ENCODE peak calls at places on chromosome 1, in eight cellular contexts. B is fibroblast of mammary gland, T is IMR-90, C is psoas muscle, S is GM06990, O is hepatocyte, D is brain microvascular endothelial cell, X is BE2C. Z is an unnamed sample.

GRCh38 chr1:119204169-119204568 is 63.7 kb upstream of the WARS2 start:
- DNase-seq in S (no peak), D (no peak), B (no peak), C (no peak), T (no peak), X (no peak), O (no peak), Z (no peak)

GRCh38 chr1:145689922-145690321 is 17.2 kb downstream of the PDZK1 start:
- DNase-seq in D (no peak), O (no peak), C (no peak), X (no peak), S (no peak), B (no peak), T (no peak), Z (no peak)

GRCh38 chr1:205481629-205482071 is 22.8 kb upstream of the CDK18 start:
- DNase-seq in O (no peak), D (no peak), T (no peak), C (no peak), X (no peak), S (peak), B (no peak), Z (no peak)

GRCh38 chr1:202207292-202207691 is 13.7 kb downstream of the LGR6 start:
- DNase-seq in T (peak), X (peak), C (no peak), S (no peak), B (peak), O (peak), D (peak), Z (peak)

GRCh38 chr1:93774707-93775106 is 93.1 kb upstream of the BCAR3 start:
- DNase-seq in B (no peak), S (no peak), T (peak), O (no peak), X (no peak), D (no peak), C (no peak), Z (peak)

GRCh38 chr1:212899845-212900244 is 41.8 kb downstream of the FLVCR1 start:
- DNase-seq in S (no peak), C (no peak), D (no peak), B (no peak), T (no peak), O (no peak), X (no peak), Z (no peak)

GRCh38 chr1:95002657-95003432 is 69.9 kb downstream of the ALG14 start:
- DNase-seq in S (no peak), T (peak), B (peak), O (peak), X (peak), C (no peak), D (no peak), Z (no peak)

GRCh38 chr1:226697151-226697575 is 41.9 kb downstream of the ITPKB start:
- DNase-seq in X (no peak), B (peak), T (peak), C (no peak), D (peak), O (peak), S (peak), Z (peak)

GRCh38 chr1:78737241-78737640 is 87.6 kb downstream of the IFI44 start:
- DNase-seq in C (no peak), D (no peak), X (no peak), T (no peak), B (no peak), O (no peak), S (no peak), Z (no peak)

GRCh38 chr1:54795100-54795665 is 5.9 kb downstream of the TTC22 start:
- DNase-seq in T (no peak), B (no peak), D (no peak), X (no peak), O (no peak), C (peak), S (no peak), Z (no peak)

GRCh38 chr1:234554478-234555311 is 55.3 kb downstream of the IRF2BP2 start:
- DNase-seq in O (no peak), C (no peak), S (no peak), X (peak), T (no peak), D (no peak), B (no peak), Z (no peak)

GRCh38 chr1:20589331-20590312 is 725 bp downstream of the CDA start:
- DNase-seq in B (peak), T (peak), D (no peak), X (no peak), S (no peak), C (peak), O (peak), Z (peak)

GRCh38 chr1:225926551-225927113 is 2.6 kb upstream of the PYCR2 start:
- DNase-seq in B (no peak), D (peak), C (no peak), S (no peak), T (peak), X (no peak), O (no peak), Z (no peak)

GRCh38 chr1:93426183-93426582 is 21.7 kb upstream of the FNBP1L start:
- DNase-seq in S (no peak), X (no peak), O (no peak), C (no peak), B (no peak), T (no peak), D (no peak), Z (no peak)

GRCh38 chr1:38735651-38736161 is 123.9 kb downstream of the RRAGC start:
- DNase-seq in D (peak), X (no peak), O (no peak), T (peak), B (peak), C (no peak), S (no peak), Z (peak)

DNA sequence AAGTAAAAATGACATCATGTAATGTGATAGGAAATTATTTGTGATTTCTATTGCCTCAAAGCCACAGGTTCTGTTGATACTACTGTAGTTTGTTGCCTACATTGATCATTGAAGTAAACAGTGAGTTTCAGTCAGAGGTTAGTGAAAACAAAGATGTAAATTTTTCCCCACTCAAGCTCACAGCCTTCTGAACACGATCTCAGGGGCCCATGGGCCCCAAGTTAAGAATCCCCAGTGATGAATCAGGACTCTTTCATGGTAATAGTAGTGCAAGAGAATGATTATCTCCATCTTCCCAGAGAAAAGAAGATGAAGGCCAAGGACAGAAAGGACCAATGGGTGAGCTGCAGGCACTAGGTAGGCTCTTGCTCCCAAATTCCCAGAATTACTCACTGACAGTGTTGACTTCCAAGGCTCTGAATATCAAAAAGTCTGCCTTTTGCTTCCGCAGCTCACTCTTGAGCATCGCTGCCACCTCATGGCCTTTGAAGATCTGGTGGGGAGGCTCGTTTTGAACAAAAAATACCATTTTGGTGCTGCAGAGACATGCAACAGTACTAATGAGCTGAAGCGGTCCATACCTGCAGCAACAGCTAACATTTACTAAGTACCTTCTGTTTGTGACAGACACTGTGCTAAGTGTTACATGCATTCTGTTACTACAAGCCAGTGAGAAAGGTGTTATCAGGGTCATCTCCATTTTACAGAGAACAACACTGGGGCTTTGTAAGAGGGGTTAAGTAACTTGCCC is 113.3 kb downstream of the KIAA0319L start:
- DNase-seq in T (peak), X (no peak), B (peak), S (no peak), D (no peak), C (no peak), O (no peak), Z (peak)
- TF ChIP-seq CTCF in T (peak), X (peak), B (peak), S (no peak), D (peak), C (no peak), O (peak), Z (peak)

GRCh38 chr1:178487070-178487615 is 9.6 kb downstream of the CLEC20A start:
- DNase-seq in O (no peak), B (no peak), X (no peak), D (no peak), T (no peak), C (no peak), S (no peak), Z (no peak)
- H3K4me3 ChIP-seq in O (no peak), B (peak), X (no peak), D (peak), T (no peak), C (peak), S (no peak), Z (no peak)

GRCh38 chr1:55927934-55928333 is 651.4 kb downstream of the PLPP3 start:
- DNase-seq in T (no peak), S (no peak), X (no peak), C (no peak), O (no peak), B (peak), D (no peak), Z (peak)

GRCh38 chr1:55932402-55932801 is 647.0 kb downstream of the PLPP3 start:
- DNase-seq in X (no peak), T (no peak), S (no peak), O (no peak), B (no peak), D (no peak), C (no peak), Z (no peak)

GRCh38 chr1:55929652-55930051 is 649.7 kb downstream of the PLPP3 start:
- DNase-seq in X (no peak), O (no peak), B (no peak), D (no peak), T (no peak), C (no peak), S (no peak), Z (no peak)

GRCh38 chr1:55930931-55931271 is 648.5 kb downstream of the PLPP3 start:
- DNase-seq in D (no peak), O (no peak), C (no peak), S (no peak), X (no peak), T (no peak), B (no peak), Z (no peak)

GRCh38 chr1:55931272-55931940 is 648.0 kb downstream of the PLPP3 start:
- DNase-seq in O (no peak), B (peak), D (no peak), T (peak), S (no peak), X (no peak), C (no peak), Z (peak)
- TF ChIP-seq CTCF in O (no peak), B (no peak), D (no peak), T (no peak), S (no peak), X (no peak), C (no peak), Z (no peak)

DNA sequence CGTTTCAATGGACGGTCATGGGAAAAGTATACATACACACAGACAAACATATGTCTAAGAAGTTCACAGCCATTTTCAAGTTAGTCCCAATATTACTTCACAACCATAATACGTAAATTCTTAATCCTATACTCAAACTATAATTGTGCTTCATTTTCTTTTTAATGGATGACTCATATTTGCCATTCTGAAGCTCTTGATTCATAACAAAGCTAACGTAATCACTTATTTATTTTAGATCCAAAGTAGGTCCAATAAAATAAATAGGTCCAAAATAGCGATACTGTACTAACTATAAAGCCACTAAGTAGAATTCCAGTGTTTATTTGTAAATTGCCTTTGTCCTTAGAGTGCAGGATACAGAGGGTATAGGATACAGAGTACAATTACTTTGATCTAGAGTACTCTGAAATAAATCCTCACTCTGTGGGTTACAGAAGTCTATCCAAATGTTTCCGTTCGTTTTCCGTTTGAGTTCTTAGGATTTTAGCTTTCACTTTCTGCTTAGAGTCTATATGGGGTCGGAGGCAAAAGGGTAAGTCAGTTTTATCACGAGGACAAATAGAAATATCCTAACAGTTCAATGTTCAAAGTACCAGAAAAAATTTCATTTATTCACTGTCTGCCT is 8.8 kb upstream of the C1orf115 start:
- DNase-seq in T (no peak), C (no peak), X (no peak), D (no peak), B (peak), S (no peak), O (no peak), Z (no peak)
- H3K4me3 ChIP-seq in T (no peak), C (no peak), X (no peak), D (no peak), B (no peak), S (no peak), O (no peak), Z (no peak)

DNA sequence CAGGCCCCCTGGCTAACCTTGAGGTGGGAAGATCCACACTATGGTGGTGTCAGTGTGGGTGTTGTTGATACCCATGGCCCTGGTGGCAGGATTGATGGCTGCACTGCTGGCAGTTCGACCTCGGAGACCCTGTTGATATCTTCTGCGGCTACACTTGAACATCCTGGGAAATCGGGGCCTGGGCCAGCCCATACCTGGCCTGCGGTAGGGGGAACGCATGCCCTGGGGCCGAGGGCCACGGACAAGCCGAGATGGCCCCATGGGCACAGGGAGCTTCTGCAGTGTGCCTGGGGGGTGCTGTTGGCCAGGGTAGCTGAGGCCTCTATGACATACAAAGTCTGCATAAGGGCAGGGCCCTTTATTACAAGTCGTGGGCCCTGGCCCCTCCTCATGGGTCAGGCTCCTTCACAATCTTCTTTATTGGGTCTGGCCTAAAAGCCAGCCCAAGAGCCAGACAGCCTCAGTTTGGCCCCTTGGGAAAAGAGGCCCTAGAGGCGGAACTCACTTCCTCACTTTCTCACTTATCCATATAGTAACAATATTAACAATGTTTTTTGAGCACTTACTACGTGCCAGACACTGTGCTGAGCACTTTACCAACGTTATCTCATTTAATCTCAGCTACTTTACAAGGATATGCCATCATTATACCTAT is at the start of gene P3R3URF:
- DNase-seq in D (no peak), O (no peak), S (no peak), C (no peak), T (no peak), B (no peak), X (no peak), Z (no peak)
- TF ChIP-seq CTCF in D (no peak), O (no peak), S (no peak), C (no peak), T (no peak), B (no peak), X (no peak), Z (no peak)

GRCh38 chr1:36150296-36151132 is 1.2 kb upstream of the TRAPPC3 start:
- DNase-seq in D (peak), C (peak), X (peak), T (peak), B (peak), O (peak), S (peak), Z (peak)

GRCh38 chr1:36149237-36149972 is at the start of gene TRAPPC3:
- DNase-seq in O (peak), S (peak), X (peak), T (peak), B (peak), D (peak), C (peak), Z (peak)

GRCh38 chr1:36148821-36149236 is 457 bp downstream of the TRAPPC3 start:
- DNase-seq in S (no peak), B (no peak), D (no peak), T (no peak), C (no peak), O (no peak), X (no peak), Z (peak)

GRCh38 chr1:36151133-36151844 is 2.0 kb upstream of the TRAPPC3 start:
- DNase-seq in S (no peak), C (no peak), D (no peak), O (no peak), B (no peak), X (no peak), T (no peak), Z (no peak)

DNA sequence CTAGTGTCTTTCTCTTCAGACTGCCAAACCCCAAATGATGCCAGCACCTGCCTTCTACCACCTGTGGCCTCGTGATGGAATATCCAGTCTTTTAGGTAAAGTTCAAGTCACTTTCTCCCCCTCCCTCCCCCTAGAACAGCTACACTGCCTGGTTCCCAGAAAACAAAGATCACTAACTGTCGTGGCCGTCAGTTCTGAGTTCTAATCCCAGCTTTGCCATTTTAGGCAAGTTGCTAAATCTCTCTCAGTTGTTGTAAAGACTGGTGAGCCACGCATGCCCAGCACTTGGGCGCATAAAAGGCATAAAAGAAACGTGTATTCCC is 648 bp upstream of the TRAPPC3 start:
- DNase-seq in T (no peak), S (no peak), O (no peak), C (no peak), X (no peak), B (no peak), D (no peak), Z (no peak)
- H3K4me3 ChIP-seq in T (no peak), S (peak), O (no peak), C (peak), X (peak), B (peak), D (no peak), Z (peak)

GRCh38 chr1:200153277-200154055 is 126.0 kb downstream of the NR5A2 start:
- DNase-seq in D (no peak), C (no peak), O (no peak), T (no peak), X (no peak), S (no peak), B (no peak), Z (no peak)

GRCh38 chr1:200154069-200154767 is 126.7 kb downstream of the NR5A2 start:
- DNase-seq in T (peak), C (no peak), O (no peak), X (no peak), S (peak), D (no peak), B (no peak), Z (no peak)

GRCh38 chr1:200147094-200147493 is 119.6 kb downstream of the NR5A2 start:
- DNase-seq in C (no peak), X (no peak), D (no peak), B (no peak), S (no peak), O (no peak), T (no peak), Z (no peak)

GRCh38 chr1:200147742-200148141 is 120.2 kb downstream of the NR5A2 start:
- DNase-seq in D (no peak), X (no peak), T (no peak), C (peak), B (no peak), S (no peak), O (no peak), Z (no peak)

GRCh38 chr1:200150721-200151120 is 123.2 kb downstream of the NR5A2 start:
- DNase-seq in T (peak), D (peak), O (peak), X (peak), S (no peak), C (no peak), B (peak), Z (peak)
- TF ChIP-seq CTCF in T (no peak), D (no peak), O (no peak), X (no peak), S (no peak), C (no peak), B (no peak), Z (no peak)

GRCh38 chr1:240823357-240823756 is 211.4 kb upstream of the GREM2 start:
- DNase-seq in C (no peak), T (no peak), S (peak), B (no peak), D (no peak), X (no peak), O (no peak), Z (no peak)
- H3K4me3 ChIP-seq in C (no peak), T (no peak), S (no peak), B (no peak), D (no peak), X (no peak), O (no peak), Z (no peak)

DNA sequence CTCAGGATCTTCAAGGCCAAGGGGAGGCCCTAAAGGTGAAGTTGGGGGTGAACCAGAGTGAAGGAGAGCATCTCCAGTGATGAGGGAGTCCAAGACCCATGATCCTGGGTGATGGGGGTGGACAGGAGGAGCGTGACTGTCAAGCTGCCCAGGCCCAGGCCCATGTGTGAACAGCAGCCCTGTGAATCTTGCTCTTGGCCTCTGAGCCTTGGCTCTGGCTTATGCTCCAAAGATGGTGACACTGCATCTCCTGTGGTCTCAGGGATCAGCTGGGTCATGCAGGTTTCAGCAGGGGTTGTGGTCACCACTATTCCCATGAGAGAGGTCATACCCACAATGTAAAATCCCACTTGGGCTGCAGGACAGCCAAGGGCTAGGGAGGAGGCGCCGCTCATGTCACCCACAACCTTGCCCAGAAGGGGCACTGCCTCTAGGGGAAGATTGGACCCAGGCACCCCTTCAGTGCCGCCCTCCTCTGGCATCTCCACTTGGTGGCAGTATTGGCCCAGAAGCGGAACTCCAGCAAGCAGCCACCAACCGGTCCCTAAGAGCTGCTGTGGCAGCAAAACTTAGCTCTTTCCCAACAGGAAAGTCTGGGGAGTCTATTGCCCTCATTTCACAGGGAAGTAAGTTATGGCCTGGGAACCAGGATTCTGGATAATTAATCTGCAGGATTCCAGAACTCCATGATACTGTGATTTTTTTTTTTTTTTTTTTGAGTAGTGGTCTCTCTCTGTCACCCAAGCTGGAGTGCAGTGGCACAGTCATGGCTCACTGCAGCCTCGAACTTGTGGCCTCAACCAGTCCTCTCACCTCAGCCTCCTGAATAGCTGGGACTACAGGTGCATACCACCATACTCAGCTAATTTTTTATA is 7.5 kb upstream of the WNT3A start:
- DNase-seq in B (peak), T (peak), S (peak), X (peak), O (peak), C (peak), D (peak), Z (peak)
- TF ChIP-seq CTCF in B (peak), T (peak), S (peak), X (peak), O (peak), C (peak), D (peak), Z (peak)

Z was measured in fibroblast of the aortic adventitia.